ENCODE peak calls at places on chromosome 15, in six cellular contexts. One of them, this sample, is unnamed. For H3K4me1, the result is how much of the 10 kb centered on the place peaks cover.

GRCh38 chr15:80580107-80580506 is 115.0 kb upstream of the ABHD17C start:
- DNase-seq in effector memory CD4-positive, alpha-beta T cell: no peak
- DNase-seq in pancreas: no peak
- DNase-seq in sigmoid colon: peak
- DNase-seq in left ventricle myocardium inferior: no peak
- DNase-seq in PC-3: peak
- DNase-seq in this sample: no peak

GRCh38 chr15:64197425-64197824 is 34.6 kb upstream of the PPIB start:
- DNase-seq in effector memory CD4-positive, alpha-beta T cell: no peak
- DNase-seq in pancreas: no peak
- DNase-seq in sigmoid colon: no peak
- DNase-seq in left ventricle myocardium inferior: no peak
- DNase-seq in PC-3: no peak
- DNase-seq in this sample: no peak

GRCh38 chr15:41777421-41777973 is 3.2 kb downstream of the MAPKBP1 start:
- DNase-seq in effector memory CD4-positive, alpha-beta T cell: no peak
- DNase-seq in pancreas: no peak
- DNase-seq in sigmoid colon: no peak
- DNase-seq in left ventricle myocardium inferior: no peak
- DNase-seq in PC-3: peak
- DNase-seq in this sample: no peak

GRCh38 chr15:48336940-48337339 is 5.7 kb downstream of the DUT start:
- DNase-seq in effector memory CD4-positive, alpha-beta T cell: no peak
- DNase-seq in pancreas: no peak
- DNase-seq in sigmoid colon: no peak
- DNase-seq in left ventricle myocardium inferior: no peak
- DNase-seq in PC-3: peak
- DNase-seq in this sample: no peak

GRCh38 chr15:67925182-67925581 is 85.3 kb upstream of the RNU6-1 start:
- DNase-seq in effector memory CD4-positive, alpha-beta T cell: no peak
- DNase-seq in pancreas: no peak
- DNase-seq in sigmoid colon: no peak
- DNase-seq in left ventricle myocardium inferior: peak
- DNase-seq in PC-3: no peak
- DNase-seq in this sample: no peak

GRCh38 chr15:85879334-85880163 is 84.8 kb upstream of the KLHL25 start:
- DNase-seq in effector memory CD4-positive, alpha-beta T cell: no peak
- DNase-seq in pancreas: no peak
- DNase-seq in sigmoid colon: no peak
- DNase-seq in left ventricle myocardium inferior: no peak
- DNase-seq in PC-3: peak
- DNase-seq in this sample: no peak

GRCh38 chr15:63043391-63044076 is 987 bp downstream of the TPM1 start:
- DNase-seq in effector memory CD4-positive, alpha-beta T cell: no peak
- DNase-seq in pancreas: no peak
- DNase-seq in sigmoid colon: peak
- DNase-seq in left ventricle myocardium inferior: peak
- DNase-seq in PC-3: no peak
- DNase-seq in this sample: no peak

GRCh38 chr15:47674576-47675232 is 42.6 kb upstream of the SEMA6D start:
- DNase-seq in effector memory CD4-positive, alpha-beta T cell: no peak
- DNase-seq in pancreas: peak
- DNase-seq in sigmoid colon: no peak
- DNase-seq in left ventricle myocardium inferior: no peak
- DNase-seq in PC-3: no peak
- DNase-seq in this sample: no peak

GRCh38 chr15:53072077-53072476 is 281.9 kb upstream of the ONECUT1 start:
- DNase-seq in effector memory CD4-positive, alpha-beta T cell: no peak
- DNase-seq in pancreas: peak
- DNase-seq in sigmoid colon: no peak
- DNase-seq in left ventricle myocardium inferior: no peak
- DNase-seq in PC-3: peak
- DNase-seq in this sample: no peak

GRCh38 chr15:45171912-45172311 is 15.9 kb downstream of the SHF start:
- DNase-seq in effector memory CD4-positive, alpha-beta T cell: no peak
- DNase-seq in pancreas: no peak
- DNase-seq in sigmoid colon: no peak
- DNase-seq in left ventricle myocardium inferior: no peak
- DNase-seq in PC-3: no peak
- DNase-seq in this sample: no peak

GRCh38 chr15:80507638-80508316 is 103.6 kb downstream of the ARNT2 start:
- DNase-seq in effector memory CD4-positive, alpha-beta T cell: no peak
- DNase-seq in pancreas: no peak
- DNase-seq in sigmoid colon: peak
- DNase-seq in left ventricle myocardium inferior: no peak
- DNase-seq in PC-3: no peak
- DNase-seq in this sample: no peak

GRCh38 chr15:25019434-25019833 is 64.6 kb downstream of the SNRPN start:
- DNase-seq in effector memory CD4-positive, alpha-beta T cell: no peak
- DNase-seq in pancreas: no peak
- DNase-seq in sigmoid colon: no peak
- DNase-seq in left ventricle myocardium inferior: no peak
- DNase-seq in PC-3: no peak
- DNase-seq in this sample: no peak

GRCh38 chr15:86538141-86538540 is 458.5 kb downstream of the AGBL1 start:
- DNase-seq in effector memory CD4-positive, alpha-beta T cell: no peak
- DNase-seq in pancreas: no peak
- DNase-seq in sigmoid colon: no peak
- DNase-seq in left ventricle myocardium inferior: no peak
- DNase-seq in PC-3: no peak
- DNase-seq in this sample: no peak

GRCh38 chr15:65258370-65258769 is 28.3 kb downstream of the PARP16 start:
- DNase-seq in effector memory CD4-positive, alpha-beta T cell: no peak
- DNase-seq in pancreas: no peak
- DNase-seq in sigmoid colon: no peak
- DNase-seq in left ventricle myocardium inferior: no peak
- DNase-seq in PC-3: no peak
- DNase-seq in this sample: no peak

GRCh38 chr15:98650871-98651481 is 2.6 kb downstream of the IGF1R start:
- DNase-seq in effector memory CD4-positive, alpha-beta T cell: no peak
- DNase-seq in pancreas: no peak
- DNase-seq in sigmoid colon: no peak
- DNase-seq in left ventricle myocardium inferior: no peak
- DNase-seq in PC-3: peak
- DNase-seq in this sample: peak

GRCh38 chr15:47885921-47886320 is 168.6 kb downstream of the SEMA6D start:
- DNase-seq in effector memory CD4-positive, alpha-beta T cell: no peak
- DNase-seq in pancreas: no peak
- DNase-seq in sigmoid colon: no peak
- DNase-seq in left ventricle myocardium inferior: no peak
- DNase-seq in PC-3: peak
- DNase-seq in this sample: no peak

GRCh38 chr15:44034933-44035624 is 160.0 kb downstream of the FRMD5 start:
- DNase-seq in effector memory CD4-positive, alpha-beta T cell: no peak
- DNase-seq in pancreas: no peak
- DNase-seq in sigmoid colon: no peak
- DNase-seq in left ventricle myocardium inferior: no peak
- DNase-seq in PC-3: peak
- DNase-seq in this sample: no peak

GRCh38 chr15:31571676-31572075 is 245.0 kb downstream of the KLF13 start:
- DNase-seq in effector memory CD4-positive, alpha-beta T cell: no peak
- DNase-seq in pancreas: no peak
- DNase-seq in sigmoid colon: no peak
- DNase-seq in left ventricle myocardium inferior: no peak
- DNase-seq in PC-3: peak
- DNase-seq in this sample: no peak

GRCh38 chr15:35953424-35953823 is 407.5 kb upstream of the DPH6 start:
- DNase-seq in effector memory CD4-positive, alpha-beta T cell: no peak
- DNase-seq in pancreas: no peak
- DNase-seq in sigmoid colon: no peak
- DNase-seq in left ventricle myocardium inferior: no peak
- DNase-seq in PC-3: no peak
- DNase-seq in this sample: no peak

GRCh38 chr15:61196156-61196555 is 32.9 kb downstream of the RORA start:
- DNase-seq in effector memory CD4-positive, alpha-beta T cell: no peak
- DNase-seq in pancreas: no peak
- DNase-seq in sigmoid colon: no peak
- DNase-seq in left ventricle myocardium inferior: no peak
- DNase-seq in PC-3: no peak
- DNase-seq in this sample: no peak

GRCh38 chr15:85889956-85890619 is 95.4 kb upstream of the KLHL25 start:
- DNase-seq in effector memory CD4-positive, alpha-beta T cell: no peak
- DNase-seq in pancreas: no peak
- DNase-seq in sigmoid colon: no peak
- DNase-seq in left ventricle myocardium inferior: no peak
- DNase-seq in PC-3: no peak
- DNase-seq in this sample: no peak

GRCh38 chr15:68342351-68342750 is 64.8 kb downstream of the FEM1B start:
- DNase-seq in effector memory CD4-positive, alpha-beta T cell: no peak
- DNase-seq in pancreas: no peak
- DNase-seq in sigmoid colon: no peak
- DNase-seq in left ventricle myocardium inferior: no peak
- DNase-seq in PC-3: no peak
- DNase-seq in this sample: no peak

GRCh38 chr15:62506217-62506805 is 341.2 kb upstream of the C2CD4B start:
- DNase-seq in effector memory CD4-positive, alpha-beta T cell: no peak
- DNase-seq in pancreas: peak
- DNase-seq in sigmoid colon: no peak
- DNase-seq in left ventricle myocardium inferior: no peak
- DNase-seq in PC-3: peak
- DNase-seq in this sample: no peak

GRCh38 chr15:86854186-86854585 is 774.5 kb downstream of the AGBL1 start:
- DNase-seq in effector memory CD4-positive, alpha-beta T cell: no peak
- DNase-seq in pancreas: no peak
- DNase-seq in sigmoid colon: no peak
- DNase-seq in left ventricle myocardium inferior: no peak
- DNase-seq in PC-3: no peak
- DNase-seq in this sample: no peak

DNA sequence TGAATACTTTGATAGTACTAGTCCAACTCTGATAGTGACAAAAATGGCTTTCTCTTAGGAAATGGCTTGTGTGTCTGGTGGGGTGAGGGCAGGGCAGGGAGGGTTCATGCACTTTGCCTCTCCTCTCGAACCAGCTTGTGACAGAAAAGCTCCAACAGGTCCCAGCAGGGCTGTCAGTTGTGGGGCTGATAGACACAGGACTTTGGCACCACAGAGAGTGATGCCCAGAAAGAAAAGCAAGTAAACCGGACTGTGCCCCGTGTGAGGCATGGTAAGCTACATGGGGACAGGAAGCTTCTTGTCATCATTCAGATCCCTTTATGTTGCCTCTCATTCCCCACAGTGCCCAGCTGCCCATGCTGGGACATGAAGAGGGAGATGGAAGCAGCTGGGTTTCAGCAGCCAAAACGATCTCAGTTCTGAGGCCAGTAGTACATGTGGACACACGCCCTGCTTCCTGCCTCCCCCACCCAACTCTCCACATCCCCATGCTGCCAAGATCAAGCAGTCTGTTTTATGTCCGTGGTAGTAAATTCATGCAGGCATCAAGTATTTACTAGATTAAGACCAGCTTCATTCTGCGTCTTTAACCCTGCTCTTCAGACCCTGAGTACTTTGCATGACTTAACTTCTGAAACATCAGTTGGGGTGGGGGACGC is 29.7 kb upstream of the LIPC start:
- DNase-seq in effector memory CD4-positive, alpha-beta T cell: no peak
- DNase-seq in pancreas: no peak
- DNase-seq in sigmoid colon: no peak
- DNase-seq in left ventricle myocardium inferior: no peak
- DNase-seq in PC-3: no peak
- DNase-seq in this sample: no peak
- H3K27ac ChIP-seq in effector memory CD4-positive, alpha-beta T cell: no peak
- H3K27ac ChIP-seq in pancreas: no peak
- H3K27ac ChIP-seq in sigmoid colon: no peak
- H3K27ac ChIP-seq in left ventricle myocardium inferior: no peak
- H3K27ac ChIP-seq in PC-3: no peak
- H3K27ac ChIP-seq in this sample: no peak

GRCh38 chr15:90265271-90266060 is at the start of gene NGRN:
- DNase-seq in effector memory CD4-positive, alpha-beta T cell: peak
- DNase-seq in pancreas: peak
- DNase-seq in sigmoid colon: peak
- DNase-seq in left ventricle myocardium inferior: peak
- DNase-seq in PC-3: peak
- DNase-seq in this sample: peak

GRCh38 chr15:90268415-90268814 is 2.9 kb downstream of the NGRN start:
- DNase-seq in effector memory CD4-positive, alpha-beta T cell: no peak
- DNase-seq in pancreas: no peak
- DNase-seq in sigmoid colon: no peak
- DNase-seq in left ventricle myocardium inferior: no peak
- DNase-seq in PC-3: peak
- DNase-seq in this sample: no peak

GRCh38 chr15:90264649-90265048 is 823 bp upstream of the NGRN start:
- DNase-seq in effector memory CD4-positive, alpha-beta T cell: peak
- DNase-seq in pancreas: no peak
- DNase-seq in sigmoid colon: no peak
- DNase-seq in left ventricle myocardium inferior: no peak
- DNase-seq in PC-3: peak
- DNase-seq in this sample: no peak

GRCh38 chr15:90266485-90266884 is 1.0 kb downstream of the NGRN start:
- DNase-seq in effector memory CD4-positive, alpha-beta T cell: no peak
- DNase-seq in pancreas: no peak
- DNase-seq in sigmoid colon: no peak
- DNase-seq in left ventricle myocardium inferior: no peak
- DNase-seq in PC-3: peak
- DNase-seq in this sample: no peak

DNA sequence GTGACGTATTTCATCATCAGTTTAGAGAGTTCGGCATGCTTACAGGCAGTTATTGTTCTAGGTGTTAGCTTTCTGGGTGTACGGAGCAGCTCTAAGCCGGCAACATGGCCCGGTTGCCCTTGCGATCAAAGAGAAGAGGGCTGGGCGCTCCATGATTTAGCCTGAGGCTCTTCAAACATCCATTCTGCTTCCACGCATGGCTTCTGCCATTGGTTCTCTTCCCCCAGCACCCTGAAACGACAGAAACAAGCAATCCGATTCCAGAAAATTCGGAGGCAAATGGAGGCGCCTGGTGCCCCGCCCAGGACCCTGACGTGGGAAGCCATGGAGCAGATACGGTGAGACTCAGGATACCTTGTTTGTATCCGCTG is 574 bp downstream of the NGRN start:
- DNase-seq in effector memory CD4-positive, alpha-beta T cell: peak
- DNase-seq in pancreas: no peak
- DNase-seq in sigmoid colon: peak
- DNase-seq in left ventricle myocardium inferior: no peak
- DNase-seq in PC-3: peak
- DNase-seq in this sample: no peak
- H3K4me1 ChIP-seq in effector memory CD4-positive, alpha-beta T cell: under half
- H3K4me1 ChIP-seq in pancreas: under half
- H3K4me1 ChIP-seq in sigmoid colon: half or more
- H3K4me1 ChIP-seq in left ventricle myocardium inferior: half or more
- H3K4me1 ChIP-seq in PC-3: half or more
- H3K4me1 ChIP-seq in this sample: under half

GRCh38 chr15:78133801-78134200 is 2.6 kb upstream of the CIB2 start:
- DNase-seq in effector memory CD4-positive, alpha-beta T cell: no peak
- DNase-seq in pancreas: no peak
- DNase-seq in sigmoid colon: no peak
- DNase-seq in left ventricle myocardium inferior: no peak
- DNase-seq in PC-3: peak
- DNase-seq in this sample: no peak
- H3K27ac ChIP-seq in effector memory CD4-positive, alpha-beta T cell: no peak
- H3K27ac ChIP-seq in pancreas: no peak
- H3K27ac ChIP-seq in sigmoid colon: no peak
- H3K27ac ChIP-seq in left ventricle myocardium inferior: no peak
- H3K27ac ChIP-seq in PC-3: peak
- H3K27ac ChIP-seq in this sample: no peak

DNA sequence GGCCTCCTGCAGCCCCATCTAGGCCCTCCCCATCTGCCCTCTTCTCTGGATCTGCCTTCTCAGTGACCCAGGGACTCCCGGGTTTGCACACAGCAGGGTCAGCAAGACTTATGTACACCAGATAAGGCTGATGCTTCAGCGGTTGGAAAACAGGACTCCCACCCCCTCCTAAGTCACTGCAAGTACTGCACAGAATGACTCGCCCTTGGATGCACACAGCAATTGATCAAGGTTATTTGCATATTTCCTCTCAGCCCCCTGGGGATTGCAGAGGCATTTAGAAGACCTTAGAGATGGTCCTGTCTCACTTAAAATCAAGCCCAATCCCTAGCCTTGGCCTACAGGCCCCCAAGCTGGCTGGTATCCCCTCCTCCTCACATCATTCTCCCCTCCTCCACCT is 8.9 kb downstream of the ACAN start:
- DNase-seq in effector memory CD4-positive, alpha-beta T cell: no peak
- DNase-seq in pancreas: no peak
- DNase-seq in sigmoid colon: no peak
- DNase-seq in left ventricle myocardium inferior: no peak
- DNase-seq in PC-3: no peak
- DNase-seq in this sample: no peak
- H3K4me1 ChIP-seq in effector memory CD4-positive, alpha-beta T cell: under half
- H3K4me1 ChIP-seq in pancreas: under half
- H3K4me1 ChIP-seq in sigmoid colon: under half
- H3K4me1 ChIP-seq in left ventricle myocardium inferior: under half
- H3K4me1 ChIP-seq in PC-3: under half
- H3K4me1 ChIP-seq in this sample: under half